ENCODE peak calls at places on chromosomes 12 and 14, in five cellular contexts. D is fibroblast of pulmonary artery, T is right atrium auricular region, W is IMR-90, K is activated B cell treated with CpG ODN at 0.5 μM for 24 hours. V is an unnamed sample.

GRCh38 chr14:74952195-74952665 is 3.2 kb downstream of the PGF start:
- DNase-seq in T (no peak), W (no peak), K (no peak), D (no peak), V (no peak)

GRCh38 chr12:112285600-112286401 is 96.4 kb downstream of the HECTD4 start:
- DNase-seq in D (no peak), K (no peak), T (no peak), W (no peak), V (no peak)

GRCh38 chr12:132269266-132269968 is 60.0 kb downstream of the GALNT9 start:
- DNase-seq in D (no peak), T (no peak), W (no peak), K (no peak), V (no peak)

GRCh38 chr14:73339846-73340565 is 102.7 kb downstream of the PAPLN start:
- DNase-seq in K (no peak), W (no peak), D (no peak), T (no peak), V (no peak)

GRCh38 chr14:21168055-21168454 is 12.2 kb upstream of the OR5AU1 start:
- DNase-seq in D (no peak), T (no peak), W (peak; percentile 52), K (no peak), V (peak; percentile 25)

GRCh38 chr14:104968541-104969401 is 9.4 kb downstream of the AHNAK2 start:
- DNase-seq in D (peak; percentile 49), W (no peak), K (no peak), T (no peak), V (no peak)

GRCh38 chr12:110754101-110754793 is 11.6 kb upstream of the PPP1CC start:
- DNase-seq in T (no peak), K (no peak), D (peak; percentile 36), W (no peak), V (no peak)

GRCh38 chr14:64541971-64542838 is 1.7 kb downstream of the HSPA2 start:
- DNase-seq in W (no peak), T (no peak), K (peak; percentile 25), D (no peak), V (no peak)

GRCh38 chr14:90503582-90503981 is 106.8 kb downstream of the CALM1 start:
- DNase-seq in W (no peak), T (no peak), K (no peak), D (no peak), V (no peak)

GRCh38 chr12:84492381-84492883 is 420.2 kb downstream of the SLC6A15 start:
- DNase-seq in D (no peak), K (no peak), W (no peak), T (no peak), V (no peak)

GRCh38 chr14:93794756-93795155 is 6.5 kb upstream of the PRIMA1 start:
- DNase-seq in T (no peak), D (no peak), K (no peak), W (no peak), V (no peak)
- TF ChIP-seq CTCF in T (no peak), D (no peak), K (no peak), W (no peak), V (no peak)

DNA sequence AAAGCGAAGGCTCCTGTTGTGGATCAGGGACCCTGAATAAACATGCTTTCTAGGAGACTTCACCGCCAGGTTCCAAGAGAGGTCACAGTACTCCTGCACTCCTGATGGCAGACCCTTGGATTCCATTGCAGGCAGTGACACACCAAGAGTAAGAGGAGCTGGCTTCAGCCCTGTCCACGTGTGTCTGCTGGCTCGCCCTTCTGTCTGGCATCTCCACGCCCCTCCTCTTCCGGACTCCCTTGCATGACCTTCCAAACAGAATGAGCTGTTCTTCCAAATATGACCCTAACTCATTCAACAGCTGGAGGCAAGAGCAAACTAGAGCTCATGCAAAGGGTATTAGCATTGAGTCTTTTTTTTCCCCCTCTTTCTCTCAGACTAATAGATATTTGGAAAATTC is 233.0 kb upstream of the PLEKHG7 start:
- DNase-seq in T (peak; percentile 65), D (peak; percentile 31), W (peak; percentile 46), K (no peak), V (peak; percentile 36)
- TF ChIP-seq CTCF in T (no peak), D (no peak), W (no peak), K (no peak), V (no peak)

GRCh38 chr12:29644536-29645162 is 139.1 kb downstream of the TMTC1 start:
- DNase-seq in D (no peak), K (no peak), W (no peak), T (no peak), V (no peak)

GRCh38 chr12:29638528-29638927 is 141.0 kb upstream of the OVCH1 start:
- DNase-seq in K (no peak), T (no peak), W (no peak), D (no peak), V (no peak)

GRCh38 chr12:29639893-29640495 is 142.5 kb upstream of the OVCH1 start:
- DNase-seq in D (peak; percentile 58), T (no peak), K (no peak), W (no peak), V (no peak)

DNA sequence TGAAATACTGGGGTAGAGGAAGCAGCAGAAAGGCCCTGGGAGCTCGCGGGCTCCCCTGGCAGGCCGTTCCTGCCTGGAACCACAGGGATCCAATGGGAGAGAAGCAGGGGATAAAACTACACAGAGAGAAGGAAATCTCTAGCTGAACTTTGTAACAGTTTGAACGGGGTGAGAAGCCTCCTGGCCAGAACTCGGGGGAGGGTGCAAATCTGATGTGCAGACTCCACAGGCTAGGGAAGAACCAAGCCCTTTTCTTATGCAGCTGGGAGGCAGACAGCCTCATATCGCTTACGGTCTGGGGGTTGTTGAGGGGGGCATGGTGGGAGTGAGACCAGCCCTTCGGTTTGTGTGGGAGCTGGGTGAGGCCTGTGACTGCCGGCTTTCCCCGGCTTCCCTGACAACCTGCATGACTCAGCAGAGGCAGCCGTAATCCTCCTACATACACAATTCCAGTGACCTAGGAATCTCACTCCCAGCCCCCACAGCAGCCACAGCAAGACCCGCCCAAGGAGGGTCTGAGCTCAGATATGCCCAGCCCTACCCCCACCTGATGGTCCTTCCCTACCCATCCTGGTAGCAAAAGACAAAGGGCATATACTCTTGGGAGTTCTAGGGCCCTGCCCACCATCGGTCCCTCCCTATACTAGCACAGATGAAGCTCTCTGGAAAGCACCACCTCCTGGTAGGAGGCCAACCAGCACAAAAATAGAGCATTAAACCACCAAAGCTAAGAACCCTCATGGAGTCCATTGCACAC is 143.0 kb downstream of the TMTC1 start:
- DNase-seq in K (no peak), W (peak; percentile 68), D (peak; percentile 93), T (no peak), V (peak; percentile 28)
- TF ChIP-seq CTCF in K (no peak), W (no peak), D (peak; percentile 52), T (peak; percentile 11), V (no peak)

DNA sequence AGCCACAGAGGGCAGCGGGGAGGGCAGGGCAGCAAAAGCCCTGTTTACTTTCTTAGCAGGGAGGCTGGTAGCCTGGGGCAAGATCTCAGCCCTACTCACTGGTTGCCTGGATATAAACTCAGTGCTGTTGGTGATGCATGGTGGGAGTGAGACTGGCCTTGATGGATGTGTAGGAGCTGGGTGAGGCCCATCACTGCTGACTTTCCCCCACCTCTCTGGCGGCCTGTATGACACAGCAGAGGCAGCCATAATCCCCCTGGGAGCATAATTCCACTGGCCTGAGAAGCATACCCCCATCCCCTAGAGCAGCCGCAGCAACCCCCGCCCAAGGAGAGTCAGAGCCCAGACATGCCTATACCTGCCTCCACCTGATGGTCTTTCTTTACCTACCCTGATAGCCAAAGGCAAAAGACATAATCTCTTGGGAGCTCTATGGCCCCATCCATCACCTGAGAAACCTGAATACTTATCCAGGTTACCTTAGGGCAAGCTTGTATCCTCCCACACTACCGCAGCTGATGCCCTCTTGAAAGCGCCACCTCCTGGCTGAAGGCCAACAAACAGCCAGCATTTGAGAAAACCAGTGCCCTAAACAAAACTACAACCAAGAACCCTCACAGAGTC is 59.3 kb downstream of the DNAI7 start:
- DNase-seq in D (no peak), W (no peak), T (no peak), K (no peak), V (no peak)
- TF ChIP-seq CTCF in D (no peak), W (no peak), T (no peak), K (no peak), V (no peak)